ENCODE peak calls at places on chromosomes 12 and 14, in ten cellular contexts. K is kidney tubule cell; P is suprapubic skin; E is Calu3; M is vagina; X is left cardiac atrium; B is activated naive CD4-positive, alpha-beta T cell treated with anti-CD3 and anti-CD28 coated beads for 36 hours; T is HEK293T; J is nephron progenitor cell; R is mesothelial cell of epicardium. S is an unnamed sample.

GRCh38 chr14:99401624-99402282 is 78.9 kb downstream of the SETD3 start:
- DNase-seq in X (no peak), B (no peak), K (no peak), T (no peak), M (no peak), R (no peak), P (no peak), E (no peak), J (no peak), S (no peak)

GRCh38 chr12:117718141-117718540 is 250.6 kb downstream of the KSR2 start:
- DNase-seq in E (no peak), J (no peak), P (no peak), M (no peak), T (no peak), X (no peak), B (no peak), R (no peak), K (peak), S (no peak)

GRCh38 chr12:9867531-9867930 is 1.6 kb downstream of the CLEC2B start:
- DNase-seq in B (no peak), X (no peak), J (no peak), M (no peak), P (no peak), K (no peak), T (no peak), R (no peak), E (no peak), S (no peak)

GRCh38 chr12:52819731-52820510 is 6.0 kb upstream of the KRT4 start:
- DNase-seq in M (no peak), E (no peak), X (no peak), T (no peak), K (no peak), B (no peak), P (no peak), R (no peak), J (no peak), S (no peak)

GRCh38 chr12:64525461-64526160 is 73.7 kb downstream of the TBK1 start:
- DNase-seq in P (no peak), M (no peak), J (no peak), B (no peak), R (no peak), X (no peak), T (no peak), E (no peak), K (no peak), S (no peak)

GRCh38 chr12:25594376-25594775 is 41.3 kb upstream of the LMNTD1 start:
- DNase-seq in X (no peak), T (no peak), R (no peak), M (no peak), B (no peak), P (no peak), J (no peak), K (no peak), E (no peak), S (no peak)

GRCh38 chr14:89540830-89541470 is 123.9 kb upstream of the FOXN3 start:
- DNase-seq in B (no peak), R (no peak), E (no peak), P (no peak), K (peak), J (no peak), T (no peak), X (no peak), M (no peak), S (no peak)

GRCh38 chr12:104064842-104065441 is 611 bp downstream of the HCFC2 start:
- DNase-seq in J (peak), E (no peak), B (peak), X (peak), T (peak), R (no peak), K (peak), M (no peak), P (peak), S (no peak)

GRCh38 chr14:72941286-72941985 is 15.2 kb downstream of the DCAF4 start:
- DNase-seq in R (no peak), P (no peak), M (no peak), X (no peak), K (no peak), B (no peak), T (no peak), E (no peak), J (no peak), S (no peak)

GRCh38 chr14:51035611-51036192 is 59.2 kb downstream of the TRIM9 start:
- DNase-seq in K (no peak), M (no peak), J (no peak), E (no peak), T (no peak), X (no peak), R (no peak), B (no peak), P (no peak), S (no peak)

GRCh38 chr12:96198970-96199369 is 4.8 kb downstream of the ELK3 start:
- DNase-seq in M (no peak), T (no peak), K (peak), X (no peak), P (no peak), R (no peak), B (no peak), E (no peak), J (no peak), S (no peak)

GRCh38 chr14:69129264-69129880 is 23.5 kb downstream of the DCAF5 start:
- DNase-seq in P (peak), X (peak), M (no peak), K (peak), J (peak), B (peak), T (peak), R (peak), E (peak), S (peak)

GRCh38 chr12:121996050-121996944 is 25.4 kb upstream of the BCL7A start:
- DNase-seq in E (no peak), R (no peak), K (peak), P (no peak), X (no peak), M (no peak), J (no peak), B (no peak), T (no peak), S (no peak)

GRCh38 chr12:11069854-11070253 is 7.8 kb upstream of the TAS2R46 start:
- DNase-seq in J (no peak), X (no peak), E (no peak), R (no peak), T (no peak), K (no peak), P (no peak), B (no peak), M (no peak), S (no peak)

GRCh38 chr12:132469423-132469822 is 20.5 kb upstream of the FBRSL1 start:
- DNase-seq in T (no peak), B (no peak), M (no peak), E (no peak), K (no peak), P (no peak), X (no peak), J (peak), R (no peak), S (no peak)

GRCh38 chr14:44149597-44149996 is 357.5 kb downstream of the FSCB start:
- DNase-seq in P (no peak), M (no peak), B (no peak), R (no peak), K (peak), J (peak), T (peak), E (peak), X (no peak), S (no peak)

GRCh38 chr12:25997401-25997973 is 39.0 kb downstream of the RASSF8 start:
- DNase-seq in B (no peak), K (peak), E (no peak), X (no peak), R (no peak), J (no peak), M (no peak), P (no peak), T (no peak), S (no peak)

GRCh38 chr12:57622293-57623245 is 10.4 kb downstream of the B4GALNT1 start:
- DNase-seq in P (no peak), X (no peak), M (no peak), T (no peak), E (no peak), J (no peak), R (no peak), K (no peak), B (no peak), S (no peak)

GRCh38 chr12:106583578-106584103 is 837 bp downstream of the RFX4 start:
- DNase-seq in X (no peak), J (peak), K (no peak), B (no peak), T (peak), R (no peak), M (no peak), P (no peak), E (peak), S (no peak)

GRCh38 chr12:1474567-1475153 is 119.7 kb downstream of the FBXL14 start:
- DNase-seq in M (no peak), E (no peak), R (peak), B (no peak), T (no peak), J (no peak), K (peak), X (no peak), P (no peak), S (no peak)

GRCh38 chr12:124883263-124883876 is 19.7 kb upstream of the SCARB1 start:
- DNase-seq in T (no peak), X (no peak), P (no peak), M (no peak), J (no peak), K (peak), R (no peak), B (peak), E (no peak), S (no peak)

GRCh38 chr12:45458854-45459807 is 243.2 kb downstream of the ANO6 start:
- DNase-seq in J (no peak), R (no peak), M (no peak), B (no peak), P (no peak), E (no peak), K (no peak), T (no peak), X (no peak), S (no peak)

GRCh38 chr12:120010661-120011230 is 21.7 kb downstream of the BICDL1 start:
- DNase-seq in M (no peak), T (no peak), B (peak), K (peak), J (no peak), X (no peak), E (peak), P (no peak), R (no peak), S (no peak)

GRCh38 chr14:64566651-64567122 is 16.9 kb downstream of the PPP1R36 start:
- DNase-seq in T (no peak), P (no peak), R (no peak), K (no peak), E (no peak), X (no peak), M (no peak), B (no peak), J (no peak), S (no peak)

GRCh38 chr14:34161351-34162169 is 210.7 kb upstream of the EGLN3 start:
- DNase-seq in M (no peak), E (peak), R (no peak), P (no peak), K (peak), T (no peak), J (no peak), B (no peak), X (no peak), S (no peak)

GRCh38 chr12:104340177-104340576 is 36.6 kb downstream of the EID3 start:
- DNase-seq in T (no peak), P (no peak), X (no peak), K (no peak), E (no peak), M (no peak), B (no peak), J (no peak), R (no peak), S (no peak)

GRCh38 chr12:42507589-42507988 is 82.0 kb downstream of the PRICKLE1 start:
- DNase-seq in X (no peak), R (no peak), K (no peak), T (no peak), J (no peak), M (no peak), B (no peak), E (no peak), P (no peak), S (no peak)

GRCh38 chr12:3727877-3728632 is 24.9 kb downstream of the CRACR2A start:
- DNase-seq in J (no peak), X (no peak), K (no peak), T (no peak), P (no peak), R (no peak), E (no peak), B (peak), M (no peak), S (no peak)

GRCh38 chr12:11648514-11649412 is 711 bp upstream of the ETV6 start:
- DNase-seq in B (peak), T (peak), M (no peak), R (peak), J (peak), K (peak), X (peak), P (peak), E (peak), S (peak)

GRCh38 chr14:90495357-90496276 is 98.8 kb downstream of the CALM1 start:
- DNase-seq in P (no peak), R (peak), T (peak), B (peak), J (peak), M (peak), E (peak), K (peak), X (peak), S (peak)

GRCh38 chr12:111467092-111467861 is 61.6 kb downstream of the SH2B3 start:
- DNase-seq in K (no peak), R (no peak), J (no peak), B (no peak), P (no peak), T (no peak), M (no peak), X (no peak), E (no peak), S (no peak)

GRCh38 chr14:74083784-74084276 is 423 bp downstream of the ALDH6A1 start:
- DNase-seq in K (no peak), J (no peak), T (no peak), R (no peak), E (no peak), B (no peak), X (peak), P (peak), M (no peak), S (peak)

GRCh38 chr12:25692115-25693035 is 139.3 kb upstream of the LMNTD1 start:
- DNase-seq in R (no peak), T (peak), P (no peak), M (no peak), J (no peak), X (no peak), B (no peak), E (no peak), K (peak), S (peak)

GRCh38 chr14:84857129-84857528 is 672.8 kb upstream of the FLRT2 start:
- DNase-seq in B (no peak), M (no peak), P (no peak), T (no peak), J (no peak), R (no peak), E (no peak), K (no peak), X (no peak), S (no peak)

GRCh38 chr12:57875753-57876547 is 29.4 kb upstream of the CTDSP2 start:
- DNase-seq in P (no peak), M (no peak), K (peak), E (no peak), B (no peak), T (no peak), X (no peak), J (no peak), R (no peak), S (no peak)

GRCh38 chr12:60832300-60832699 is 1236.5 kb downstream of the SLC16A7 start:
- DNase-seq in R (no peak), E (no peak), K (no peak), P (no peak), J (no peak), B (no peak), X (no peak), M (no peak), T (no peak), S (no peak)

S was measured in tibial nerve.